ENCODE peak calls at places on chromosome 9, in seven cellular contexts. P is upper lobe of left lung, Q is esophagus muscularis mucosa, N is spleen, T is prostate gland, X is GM23338, V is K562. S is an unnamed sample.

GRCh38 chr9:98571643-98572042 is 137.1 kb downstream of the GABBR2 start:
- DNase-seq in T (no peak), N (peak; percentile 18), V (no peak), Q (no peak), P (no peak), X (no peak), S (no peak)

GRCh38 chr9:126097679-126098078 is 228.9 kb upstream of the MVB12B start:
- DNase-seq in P (no peak), Q (no peak), V (no peak), N (no peak), X (no peak), T (no peak), S (no peak)

GRCh38 chr9:30579810-30580209 is 1804.6 kb upstream of the ACO1 start:
- DNase-seq in N (no peak), T (no peak), X (no peak), Q (no peak), P (no peak), V (no peak), S (no peak)

GRCh38 chr9:101445353-101446029 is 9.9 kb upstream of the ALDOB start:
- DNase-seq in N (no peak), P (no peak), Q (no peak), X (no peak), T (no peak), V (no peak), S (no peak)

GRCh38 chr9:89631381-89631780 is 26.6 kb downstream of the GADD45G start:
- DNase-seq in T (no peak), V (no peak), N (peak; percentile 21), X (no peak), P (no peak), Q (no peak), S (no peak)

GRCh38 chr9:96139592-96140251 is 162.3 kb downstream of the HSD17B3 start:
- DNase-seq in X (no peak), P (peak; percentile 51), Q (peak; percentile 96), T (peak; percentile 88), N (no peak), V (no peak), S (peak; percentile 46)

GRCh38 chr9:131036529-131037335 is 27.8 kb downstream of the LAMC3 start:
- DNase-seq in T (no peak), P (no peak), V (no peak), N (no peak), X (no peak), Q (no peak), S (no peak)

GRCh38 chr9:116286287-116286686 is 132.7 kb downstream of the PAPPA start:
- DNase-seq in T (no peak), V (no peak), N (no peak), Q (peak; percentile 17), P (no peak), X (peak; percentile 92), S (no peak)

GRCh38 chr9:34599546-34599945 is 10.0 kb upstream of the CNTFR start:
- DNase-seq in T (no peak), V (no peak), Q (no peak), N (no peak), X (no peak), P (no peak), S (no peak)

GRCh38 chr9:21576331-21577189 is 94.4 kb upstream of the IFNE start:
- DNase-seq in Q (no peak), N (no peak), T (no peak), V (no peak), P (no peak), X (no peak), S (no peak)

GRCh38 chr9:114207034-114207815 is 51.9 kb downstream of the COL27A1 start:
- DNase-seq in P (no peak), T (peak; percentile 36), V (no peak), Q (no peak), N (peak; percentile 58), X (no peak), S (peak; percentile 26)

GRCh38 chr9:34571180-34571800 is 18.2 kb downstream of the CNTFR start:
- DNase-seq in P (no peak), X (no peak), Q (no peak), T (no peak), V (no peak), N (no peak), S (no peak)

GRCh38 chr9:132791699-132792240 is 86.3 kb downstream of the AK8 start:
- DNase-seq in Q (no peak), V (no peak), N (no peak), P (no peak), T (no peak), X (no peak), S (no peak)

GRCh38 chr9:91659529-91660294 is 236.1 kb upstream of the NFIL3 start:
- DNase-seq in V (peak; percentile 42), N (no peak), P (no peak), T (peak; percentile 43), X (peak; percentile 61), Q (peak; percentile 66), S (no peak)

GRCh38 chr9:27395484-27395921 is 98.6 kb upstream of the EQTN start:
- DNase-seq in N (no peak), X (peak; percentile 49), P (no peak), Q (no peak), V (no peak), T (no peak), S (no peak)

GRCh38 chr9:96158147-96158546 is 143.8 kb downstream of the HSD17B3 start:
- DNase-seq in Q (no peak), X (no peak), N (no peak), V (peak; percentile 9), P (no peak), T (no peak), S (no peak)

GRCh38 chr9:97487107-97487506 is 14.4 kb upstream of the TMOD1 start:
- DNase-seq in Q (no peak), T (no peak), N (no peak), V (peak; percentile 22), X (peak; percentile 15), P (no peak), S (no peak)

GRCh38 chr9:76373173-76373771 is 21.0 kb downstream of the RFK start:
- DNase-seq in X (no peak), T (no peak), V (no peak), P (peak; percentile 68), N (no peak), Q (no peak), S (peak; percentile 81)

GRCh38 chr9:71592400-71592799 is 175.9 kb downstream of the CEMIP2 start:
- DNase-seq in N (no peak), P (no peak), X (no peak), Q (no peak), T (no peak), V (no peak), S (no peak)

GRCh38 chr9:138022121-138022741 is 144.6 kb downstream of the CACNA1B start:
- DNase-seq in V (peak; percentile 28), P (peak; percentile 19), T (no peak), N (peak; percentile 70), Q (no peak), X (peak; percentile 88), S (no peak)

GRCh38 chr9:127874301-127875216 is 2.9 kb downstream of the AK1 start:
- DNase-seq in P (no peak), Q (no peak), T (no peak), X (no peak), V (no peak), N (peak; percentile 65), S (no peak)

GRCh38 chr9:123338710-123339665 is 17.0 kb upstream of the CRB2 start:
- DNase-seq in Q (no peak), V (peak; percentile 89), N (peak; percentile 91), X (no peak), P (peak; percentile 42), T (no peak), S (peak; percentile 68)

GRCh38 chr9:2495221-2496005 is 126.2 kb upstream of the VLDLR start:
- DNase-seq in N (no peak), X (no peak), Q (no peak), V (no peak), T (no peak), P (no peak), S (no peak)

GRCh38 chr9:130938652-130939404 is at the start of gene FIBCD1:
- DNase-seq in N (no peak), V (peak; percentile 94), T (no peak), Q (no peak), X (peak; percentile 80), P (no peak), S (peak; percentile 66)

GRCh38 chr9:82492274-82492673 is 503.7 kb downstream of the SPATA31D1 start:
- DNase-seq in T (no peak), X (no peak), P (no peak), Q (no peak), N (no peak), V (no peak), S (no peak)
- TF ChIP-seq CTCF in T (no peak), X (no peak), P (no peak), Q (no peak), N (no peak), V (no peak), S (no peak)

DNA sequence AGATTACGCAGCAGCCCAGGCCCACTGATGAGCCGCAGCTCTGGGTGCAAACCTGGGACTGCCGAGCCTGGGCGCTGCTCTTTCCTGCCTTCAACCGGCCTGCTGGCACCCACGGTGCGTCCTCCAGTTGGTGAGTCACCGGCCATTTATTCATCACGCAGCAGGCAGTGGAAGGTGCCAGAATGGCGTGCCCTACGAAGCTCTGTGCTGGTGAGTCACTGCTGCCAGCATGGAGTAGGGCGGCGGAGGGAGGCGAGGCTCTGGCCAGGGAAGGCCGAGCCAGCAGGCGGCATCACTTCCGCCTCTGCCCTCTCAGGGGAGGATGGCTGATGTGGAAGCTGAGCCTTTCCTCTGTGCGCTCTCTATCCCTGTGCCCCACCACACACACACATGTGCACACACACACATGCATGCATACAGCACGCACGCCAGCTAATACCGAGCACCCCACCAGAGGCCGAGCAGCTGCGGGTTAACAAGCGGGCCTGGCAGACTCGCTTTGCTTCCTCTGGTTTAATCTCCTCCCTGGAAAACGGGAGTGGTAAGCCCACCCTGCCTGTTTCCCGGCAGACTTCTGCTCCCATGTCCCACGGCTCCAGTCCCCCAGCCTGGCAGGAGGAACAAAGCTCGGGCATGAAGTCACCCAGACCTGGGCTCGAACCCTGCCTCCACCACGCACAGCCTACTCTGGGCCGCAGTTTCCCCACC is 39.2 kb downstream of the OLFM1 start:
- DNase-seq in N (no peak), Q (no peak), X (no peak), V (no peak), P (no peak), T (peak; percentile 14), S (no peak)
- TF ChIP-seq POLR2AphosphoS5 in N (no peak), Q (no peak), X (no peak), V (no peak), P (no peak), T (no peak), S (no peak)

DNA sequence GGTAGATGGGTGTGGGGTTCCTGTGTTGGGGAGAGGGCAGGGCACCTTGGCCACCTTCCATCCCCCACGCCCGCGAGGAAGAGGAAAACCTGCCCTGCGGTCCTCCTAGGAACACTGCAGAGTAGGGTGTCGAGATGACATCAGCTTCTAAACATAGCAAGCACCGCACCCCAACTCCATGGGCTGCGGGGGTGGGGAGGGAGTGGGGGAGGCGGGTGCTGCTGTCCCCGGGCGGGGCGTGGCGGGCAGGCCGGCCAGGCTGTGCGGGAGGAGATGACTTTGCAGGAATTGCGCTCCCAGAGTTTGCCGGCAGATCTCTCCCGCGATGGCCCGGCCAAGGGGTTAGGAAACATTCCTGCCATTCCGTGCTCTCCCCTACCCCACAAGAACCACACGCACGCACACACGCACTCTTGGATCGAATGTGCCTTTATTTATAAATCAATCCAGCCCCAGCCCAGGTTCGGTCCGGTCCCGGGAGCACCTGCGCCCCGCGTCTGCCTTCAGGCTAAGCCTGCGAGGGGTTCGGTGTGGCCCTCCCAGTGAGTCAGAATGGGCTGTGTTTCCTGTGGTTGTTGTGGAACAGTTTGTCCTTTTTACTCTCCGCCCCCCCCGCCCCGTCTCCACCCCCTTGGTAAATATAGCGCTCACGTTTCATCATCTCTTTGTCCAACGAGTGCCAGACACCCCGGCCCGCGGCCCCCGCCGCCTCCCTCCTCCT is 5.2 kb upstream of the KLF9 start:
- DNase-seq in Q (peak; percentile 100), P (peak; percentile 96), X (peak; percentile 84), T (peak; percentile 98), N (peak; percentile 99), V (peak; percentile 89), S (peak; percentile 96)
- TF ChIP-seq CTCF in Q (no peak), P (no peak), X (no peak), T (no peak), N (no peak), V (peak; percentile 1), S (no peak)

GRCh38 chr9:470041-470781 is 255.5 kb downstream of the DOCK8 start:
- DNase-seq in X (peak; percentile 96), V (peak; percentile 86), T (peak; percentile 84), Q (peak; percentile 96), P (peak; percentile 81), N (peak; percentile 94), S (peak; percentile 90)
- TF ChIP-seq POLR2AphosphoS5 in X (peak; percentile 96), V (peak; percentile 29), T (peak; percentile 69), Q (peak; percentile 46), P (no peak), N (peak; percentile 88), S (peak; percentile 83)

S was measured in transverse colon.